ENCODE peak calls at places on chromosomes 11 and 22, in five cellular contexts. X is mucosa of descending colon, N is right lobe of liver, W is left ventricle myocardium inferior, A is SJCRH30. B is an unnamed sample. For H3K4me1, the result is how much of the 10 kb centered on the place peaks cover.

GRCh38 chr11:46279393-46280099 is 2.1 kb downstream of the CREB3L1 start:
- DNase-seq in W (peak), A (peak), X (peak), N (no peak), B (no peak)

GRCh38 chr11:47907499-47907898 is 59.3 kb upstream of the NUP160 start:
- DNase-seq in N (no peak), X (no peak), W (no peak), A (no peak), B (no peak)

GRCh38 chr11:2828585-2829330 is 56.8 kb downstream of the CDKN1C start:
- DNase-seq in A (no peak), X (no peak), W (peak), N (no peak), B (no peak)

GRCh38 chr11:2432628-2433071 is 11.7 kb downstream of the TRPM5 start:
- DNase-seq in X (no peak), W (peak), N (no peak), A (no peak), B (no peak)

GRCh38 chr22:40511604-40512003 is 124.9 kb downstream of the MRTFA start:
- DNase-seq in W (no peak), X (no peak), A (no peak), N (no peak), B (no peak)

GRCh38 chr22:34800265-34800664 is 265.7 kb upstream of the ISX start:
- DNase-seq in X (no peak), A (peak), N (no peak), W (no peak), B (no peak)

GRCh38 chr11:3126901-3127691 is 38.0 kb downstream of the OSBPL5 start:
- DNase-seq in A (no peak), N (peak), W (peak), X (peak), B (peak)

GRCh38 chr11:62645934-62646824 is at the start of gene GANAB:
- DNase-seq in X (peak), N (peak), A (peak), W (peak), B (peak)

GRCh38 chr11:59189986-59190385 is 18.1 kb downstream of the DTX4 start:
- DNase-seq in W (no peak), X (no peak), A (no peak), N (no peak), B (no peak)

GRCh38 chr11:81007046-81007445 is 1566.2 kb upstream of the TENM4 start:
- DNase-seq in N (no peak), A (no peak), W (no peak), X (no peak), B (no peak)

GRCh38 chr11:119192111-119192510 is 6.8 kb downstream of the NHERF4 start:
- DNase-seq in X (no peak), N (no peak), W (no peak), A (no peak), B (no peak)

GRCh38 chr11:102522332-102523207 is 8.0 kb downstream of the MMP7 start:
- DNase-seq in W (no peak), A (no peak), X (no peak), N (no peak), B (no peak)

GRCh38 chr11:100676901-100677300 is 10.2 kb upstream of the ARHGAP42 start:
- DNase-seq in X (no peak), W (no peak), A (no peak), N (no peak), B (no peak)

GRCh38 chr11:1815311-1815710 is 19.5 kb upstream of the SYT8 start:
- DNase-seq in N (no peak), A (no peak), W (no peak), X (no peak), B (no peak)

GRCh38 chr11:66063900-66064299 is 6.2 kb upstream of the PACS1 start:
- DNase-seq in W (no peak), A (no peak), N (no peak), X (no peak), B (no peak)

GRCh38 chr11:114276077-114276476 is 20.1 kb upstream of the NNMT start:
- DNase-seq in A (no peak), N (no peak), X (no peak), W (no peak), B (no peak)

GRCh38 chr11:79439430-79439892 is 1.4 kb downstream of the TENM4 start:
- DNase-seq in W (no peak), N (no peak), X (no peak), A (no peak), B (no peak)

GRCh38 chr22:26172389-26172990 is 3.2 kb downstream of the SEZ6L start:
- DNase-seq in N (peak), W (no peak), A (peak), X (no peak), B (peak)

GRCh38 chr11:15933896-15934625 is 422.3 kb downstream of the SOX6 start:
- DNase-seq in N (no peak), W (no peak), A (no peak), X (no peak), B (no peak)

GRCh38 chr11:94781822-94782221 is 13.7 kb downstream of the AMOTL1 start:
- DNase-seq in A (no peak), W (no peak), N (no peak), X (no peak), B (no peak)

GRCh38 chr11:94784884-94785283 is 16.7 kb downstream of the AMOTL1 start:
- DNase-seq in X (no peak), A (no peak), W (no peak), N (no peak), B (no peak)

GRCh38 chr11:94785509-94785908 is 17.4 kb downstream of the AMOTL1 start:
- DNase-seq in W (no peak), A (no peak), N (no peak), X (no peak), B (peak)

GRCh38 chr11:94780432-94780831 is 12.3 kb downstream of the AMOTL1 start:
- DNase-seq in N (no peak), W (no peak), A (no peak), X (no peak), B (no peak)

DNA sequence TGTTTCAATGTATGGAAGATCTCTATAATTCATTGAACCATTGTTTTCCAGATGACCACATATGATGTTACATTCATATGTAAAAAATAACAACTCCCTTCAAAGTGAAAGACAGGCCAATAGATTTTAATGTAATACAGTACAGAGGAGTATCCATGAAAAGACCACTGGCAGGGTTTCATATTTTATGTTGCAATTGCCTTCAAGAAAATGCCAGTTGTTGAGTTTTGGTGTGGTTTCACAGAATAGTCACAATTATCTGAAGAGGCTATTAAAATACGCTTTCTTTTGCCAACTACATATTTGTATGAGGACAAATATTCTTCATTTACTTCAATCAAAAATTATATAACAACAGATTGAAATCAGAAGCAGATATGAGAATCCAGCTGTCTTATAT is 14.3 kb downstream of the AMOTL1 start:
- DNase-seq in X (no peak), W (no peak), A (no peak), N (no peak), B (no peak)
- H3K4me1 ChIP-seq in X (under half), W (half or more), A (under half), N (under half), B (under half)

GRCh38 chr11:35187996-35188395 is 49.0 kb downstream of the CD44 start:
- DNase-seq in A (no peak), N (no peak), W (no peak), X (no peak), B (no peak)

GRCh38 chr11:35193767-35194166 is 54.8 kb downstream of the CD44 start:
- DNase-seq in W (no peak), N (no peak), A (no peak), X (no peak), B (no peak)

GRCh38 chr11:35190804-35191348 is 51.9 kb downstream of the CD44 start:
- DNase-seq in W (no peak), A (no peak), N (no peak), X (no peak), B (no peak)

GRCh38 chr11:35192347-35192746 is 53.4 kb downstream of the CD44 start:
- DNase-seq in X (peak), A (no peak), W (peak), N (peak), B (peak)
- H3K4me3 ChIP-seq in X (no peak), A (no peak), W (no peak), N (no peak), B (no peak)

GRCh38 chr11:43382614-43383013 is 23.9 kb downstream of the TTC17 start:
- DNase-seq in N (no peak), W (no peak), X (no peak), A (no peak), B (no peak)

GRCh38 chr11:43376594-43376993 is 17.9 kb downstream of the TTC17 start:
- DNase-seq in W (no peak), X (no peak), N (no peak), A (no peak), B (no peak)

GRCh38 chr11:43384393-43384792 is 25.7 kb downstream of the TTC17 start:
- DNase-seq in N (no peak), X (no peak), W (no peak), A (no peak), B (no peak)

GRCh38 chr11:43377380-43377779 is 18.7 kb downstream of the TTC17 start:
- DNase-seq in N (no peak), X (no peak), A (no peak), W (no peak), B (no peak)

DNA sequence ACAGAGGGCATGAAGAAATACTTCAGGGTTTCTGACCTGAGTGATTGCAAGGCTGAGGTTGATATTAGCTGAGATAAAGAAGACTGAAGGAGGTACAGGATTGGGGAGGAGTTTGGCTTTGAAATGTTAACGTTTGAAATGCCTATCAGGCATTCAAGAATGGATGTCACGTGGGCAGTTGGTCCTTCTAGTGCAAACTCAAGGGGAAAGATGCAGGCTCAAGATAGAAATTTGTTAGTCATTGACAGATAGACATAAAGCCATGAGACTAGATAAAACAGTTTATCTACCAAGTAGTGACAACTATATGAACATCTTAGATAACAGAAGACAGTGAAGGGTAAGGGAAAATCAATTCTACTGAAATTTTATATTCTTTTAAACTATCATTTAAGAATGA is 23.1 kb downstream of the TTC17 start:
- DNase-seq in N (no peak), X (no peak), A (no peak), W (no peak), B (no peak)
- H3K4me1 ChIP-seq in N (under half), X (under half), A (under half), W (under half), B (under half)

GRCh38 chr11:32792948-32793475 is 1.4 kb downstream of the CCDC73 start:
- DNase-seq in N (peak), A (peak), W (peak), X (no peak), B (peak)
- H3K4me3 ChIP-seq in N (no peak), A (no peak), W (peak), X (no peak), B (no peak)

DNA sequence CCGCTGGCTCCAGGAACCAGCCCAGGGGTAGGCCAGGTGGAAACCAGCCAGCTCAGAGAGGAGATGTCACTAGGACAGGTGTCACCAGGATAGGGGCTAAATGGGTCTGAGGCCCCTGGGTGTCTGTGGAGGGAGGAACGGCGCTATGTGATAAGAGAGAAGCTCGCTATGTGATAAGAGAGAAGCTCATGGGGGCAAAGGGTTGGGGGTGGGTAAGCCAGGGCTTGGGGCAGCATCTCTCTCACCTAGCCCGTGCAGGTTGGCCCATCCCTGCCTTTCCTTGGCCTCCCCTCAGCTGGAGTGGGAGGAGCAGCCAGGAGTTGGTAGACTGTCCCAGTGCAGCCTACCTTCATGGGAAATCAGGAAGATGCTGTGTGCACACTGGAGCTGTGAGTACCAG is 26.5 kb upstream of the SUSD2 start:
- DNase-seq in A (no peak), W (no peak), N (no peak), X (no peak), B (no peak)
- H3K4me1 ChIP-seq in A (under half), W (half or more), N (under half), X (under half), B (under half)

GRCh38 chr22:36377022-36377631 is 10.6 kb downstream of the MYH9 start:
- DNase-seq in N (no peak), A (no peak), X (no peak), W (no peak), B (no peak)

GRCh38 chr22:36374603-36375024 is 13.2 kb downstream of the MYH9 start:
- DNase-seq in A (no peak), X (peak), N (no peak), W (no peak), B (no peak)

GRCh38 chr22:36373258-36373579 is 14.5 kb downstream of the MYH9 start:
- DNase-seq in W (peak), X (peak), A (no peak), N (peak), B (no peak)

GRCh38 chr22:36376265-36376664 is 11.5 kb downstream of the MYH9 start:
- DNase-seq in W (no peak), N (no peak), X (no peak), A (no peak), B (no peak)

DNA sequence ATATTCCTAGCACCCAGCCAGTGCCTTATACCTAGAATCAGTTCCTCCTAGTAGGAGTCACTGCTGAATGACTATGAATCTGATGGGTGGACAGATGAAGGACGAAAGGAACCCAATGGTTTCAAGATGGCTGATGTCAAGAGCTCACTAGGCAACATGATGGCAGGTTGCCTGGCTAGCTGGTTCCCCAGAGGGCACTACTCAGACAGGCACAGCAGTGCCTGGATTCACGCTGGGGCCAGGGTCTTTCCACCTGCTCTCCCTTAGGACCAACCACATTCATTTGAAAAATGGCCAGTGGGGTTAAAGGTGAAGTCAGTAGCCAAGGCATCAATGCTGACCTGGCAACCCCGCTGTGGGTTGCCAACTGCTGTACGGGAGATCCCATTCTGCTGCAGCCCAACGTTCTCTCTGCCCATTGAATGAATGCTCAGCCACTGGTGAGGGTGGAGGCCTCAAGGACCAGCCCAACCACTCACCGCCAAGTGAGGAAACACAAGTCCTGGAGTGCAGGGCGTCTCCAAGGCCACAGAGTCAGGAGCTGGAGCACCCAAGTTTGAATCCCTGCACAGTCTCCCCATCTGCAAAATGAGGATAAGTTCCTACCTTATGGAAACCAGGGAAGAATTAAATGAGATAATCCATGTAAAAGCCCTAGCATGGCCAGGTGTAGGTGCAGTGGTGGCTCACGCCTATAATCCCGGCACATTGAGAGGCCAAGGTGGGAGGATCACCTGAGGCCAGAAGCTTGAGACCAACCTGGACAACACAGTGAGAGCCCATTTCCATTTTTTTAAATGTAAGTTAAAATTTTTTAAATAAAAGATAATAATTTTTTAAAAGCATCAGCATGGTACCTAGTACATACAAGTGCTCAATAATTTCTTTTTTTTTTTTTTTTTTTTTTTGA is 12.4 kb downstream of the MYH9 start:
- DNase-seq in W (no peak), A (no peak), N (no peak), X (no peak), B (no peak)
- H3K4me3 ChIP-seq in W (no peak), A (no peak), N (no peak), X (no peak), B (no peak)

GRCh38 chr11:72771507-72771906 is 19.3 kb upstream of the ARAP1 start:
- DNase-seq in A (no peak), N (no peak), W (no peak), X (no peak), B (peak)
- H3K4me1 ChIP-seq in A (under half), N (half or more), W (under half), X (under half), B (under half)

DNA sequence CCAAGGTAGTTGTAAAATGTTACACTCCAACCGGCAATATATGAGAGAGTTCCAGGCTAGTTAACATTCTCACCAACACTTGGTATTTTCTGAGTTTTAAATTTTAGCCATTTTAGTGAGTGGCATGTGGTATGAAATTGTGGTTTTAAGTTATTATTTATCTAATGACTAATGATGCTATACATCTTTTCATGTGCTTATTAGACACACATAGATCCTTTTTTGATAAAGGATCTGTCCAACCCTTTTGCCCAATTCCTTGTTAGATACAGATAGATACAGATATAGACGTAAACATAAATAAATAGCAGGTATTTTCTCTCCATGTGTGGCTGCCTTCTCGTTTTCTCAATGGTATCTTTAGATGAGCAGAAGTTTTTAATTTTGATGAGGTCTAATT is 39.3 kb downstream of the ALKBH8 start:
- DNase-seq in A (no peak), X (no peak), W (no peak), N (no peak), B (no peak)
- H3K4me3 ChIP-seq in A (no peak), X (no peak), W (no peak), N (no peak), B (no peak)

B was measured in BE2C.